ENCODE peak calls at places on chromosomes 4 and X, in seven cellular contexts. S is Right ventricle myocardium superior; J is progenitor cell of endocrine pancreas; X is stimulated activated naive B cell treated with anti-CD40 and anti-IgM and Interleukin-4, amounts not matched to agents 10 μg/mL and 1 μg/mL and 100 μg/mL, for 72 hours; E is activated CD8-positive, alpha-beta T cell treated with anti-CD3 and anti-CD28 coated beads for 36 hours; G is ELF-1; Y is breast epithelium. I is an unnamed sample.

GRCh38 chrX:94053575-94053974 is 379.6 kb downstream of the FAM133A start:
- DNase-seq in Y (no peak), G (no peak), X (no peak), E (no peak), S (no peak), J (no peak), I (no peak)

GRCh38 chr4:5890063-5890727 is 2.7 kb downstream of the CRMP1 start:
- DNase-seq in Y (no peak), E (no peak), G (peak), J (peak), X (no peak), S (no peak), I (peak)

GRCh38 chr4:185018834-185019450 is 652 bp downstream of the HELT start:
- DNase-seq in S (no peak), G (peak), J (no peak), E (no peak), X (no peak), Y (no peak), I (peak)

GRCh38 chr4:137253949-137254348 is 278.3 kb downstream of the PCDH18 start:
- DNase-seq in G (no peak), X (no peak), S (no peak), J (no peak), Y (no peak), E (no peak), I (no peak)

GRCh38 chr4:84167579-84167978 is 331.5 kb downstream of the NKX6-1 start:
- DNase-seq in X (no peak), E (no peak), Y (no peak), J (no peak), S (no peak), G (peak), I (peak)

GRCh38 chrX:139869796-139870195 is 63.1 kb downstream of the ATP11C start:
- DNase-seq in Y (no peak), J (no peak), G (no peak), X (no peak), S (no peak), E (no peak), I (no peak)

GRCh38 chrX:134734343-134735001 is 76.2 kb upstream of the PLAC1 start:
- DNase-seq in S (no peak), G (no peak), Y (no peak), J (no peak), X (no peak), E (no peak), I (no peak)

GRCh38 chr4:29277381-29277780 is 1442.8 kb upstream of the PCDH7 start:
- DNase-seq in Y (no peak), X (no peak), S (no peak), G (no peak), E (no peak), J (no peak), I (no peak)

GRCh38 chrX:13828392-13828791 is 11.5 kb upstream of the GPM6B start:
- DNase-seq in S (no peak), G (no peak), X (no peak), E (no peak), Y (no peak), J (no peak), I (no peak)

GRCh38 chr4:109600431-109600830 is 40.4 kb downstream of the MCUB start:
- DNase-seq in J (no peak), Y (no peak), G (no peak), S (no peak), X (no peak), E (no peak), I (no peak)

GRCh38 chr4:147955827-147956565 is 224.1 kb downstream of the ARHGAP10 start:
- DNase-seq in S (no peak), E (no peak), Y (no peak), G (no peak), X (no peak), J (no peak), I (no peak)

GRCh38 chr4:153639556-153640475 is 44.3 kb upstream of the TLR2 start:
- DNase-seq in E (no peak), G (peak), S (no peak), Y (no peak), X (no peak), J (no peak), I (no peak)

GRCh38 chr4:86825511-86825910 is 23.7 kb downstream of the SLC10A6 start:
- DNase-seq in S (no peak), E (no peak), X (no peak), Y (no peak), G (no peak), J (no peak), I (no peak)

GRCh38 chrX:109709129-109709631 is 23.9 kb downstream of the ACSL4 start:
- DNase-seq in G (peak), E (no peak), J (no peak), S (no peak), Y (no peak), X (no peak), I (peak)

GRCh38 chr4:67581913-67582312 is 23.4 kb downstream of the STAP1 start:
- DNase-seq in E (no peak), S (no peak), G (no peak), Y (no peak), X (no peak), J (no peak), I (no peak)

GRCh38 chrX:36950495-36951253 is 57.5 kb upstream of the FAM47C start:
- DNase-seq in J (no peak), G (peak), Y (no peak), E (no peak), S (no peak), X (no peak), I (no peak)

GRCh38 chrX:133723930-133724329 is 261.5 kb downstream of the GPC3 start:
- DNase-seq in E (no peak), J (no peak), G (no peak), S (no peak), X (no peak), Y (no peak), I (no peak)

GRCh38 chrX:71060127-71060526 is 8.0 kb downstream of the SNX12 start:
- DNase-seq in Y (no peak), X (no peak), S (no peak), J (no peak), E (no peak), G (no peak), I (no peak)

GRCh38 chr4:5928241-5928640 is 35.4 kb upstream of the CRMP1 start:
- DNase-seq in J (no peak), S (no peak), E (no peak), X (no peak), G (no peak), Y (no peak), I (no peak)

GRCh38 chrX:13667940-13668339 is 15.0 kb downstream of the TCEANC start:
- DNase-seq in J (no peak), S (no peak), G (no peak), E (no peak), Y (no peak), X (no peak), I (no peak)

GRCh38 chrX:150842198-150842553 is 56.3 kb downstream of the CD99L2 start:
- DNase-seq in E (no peak), G (no peak), Y (no peak), J (no peak), X (no peak), S (no peak), I (no peak)

I was measured in nephron progenitor cell.